ENCODE peak calls at places on chromosomes 1 and 21, in seven cellular contexts. F, M, G, R, H, B and K are unnamed samples.

GRCh38 chr1:50350868-50351267 is 72.4 kb downstream of the DMRTA2 start:
- DNase-seq in F (no peak), M (no peak), G (no peak), R (no peak), H (no peak), B (no peak), K (no peak)

GRCh38 chr21:43340491-43341348 is 86.2 kb downstream of the SIK1 start:
- DNase-seq in F (peak; percentile 95), M (peak; percentile 91), G (no peak), R (no peak), H (peak; percentile 50), B (no peak), K (peak; percentile 78)

GRCh38 chr1:66240491-66241484 is 293.2 kb upstream of the SGIP1 start:
- DNase-seq in F (peak; percentile 7), M (no peak), G (no peak), R (no peak), H (no peak), B (no peak), K (no peak)

GRCh38 chr1:228935198-228935663 is 200.0 kb downstream of the RHOU start:
- DNase-seq in F (no peak), M (no peak), G (no peak), R (no peak), H (no peak), B (no peak), K (no peak)

GRCh38 chr1:162093095-162093494 is 23.6 kb downstream of the NOS1AP start:
- DNase-seq in F (no peak), M (no peak), G (no peak), R (no peak), H (no peak), B (no peak), K (no peak)

GRCh38 chr1:66396212-66396890 is 137.6 kb upstream of the SGIP1 start:
- DNase-seq in F (no peak), M (no peak), G (no peak), R (no peak), H (peak; percentile 26), B (no peak), K (no peak)

GRCh38 chr21:33975548-33976081 is 60.0 kb upstream of the ATP5PO start:
- DNase-seq in F (peak; percentile 43), M (peak; percentile 79), G (no peak), R (no peak), H (peak; percentile 46), B (no peak), K (peak; percentile 26)

GRCh38 chr1:203362561-203363055 is 11.7 kb upstream of the FMOD start:
- DNase-seq in F (no peak), M (no peak), G (no peak), R (no peak), H (no peak), B (no peak), K (no peak)

GRCh38 chr1:89085781-89086180 is 20.8 kb upstream of the GBP1 start:
- DNase-seq in F (peak; percentile 56), M (peak; percentile 48), G (no peak), R (peak; percentile 11), H (peak; percentile 72), B (no peak), K (peak; percentile 58)

GRCh38 chr1:67460648-67461500 is 30.7 kb upstream of the SERBP1 start:
- DNase-seq in F (no peak), M (no peak), G (peak; percentile 36), R (no peak), H (peak; percentile 55), B (no peak), K (peak; percentile 18)

GRCh38 chr1:46394872-46395465 is 852 bp downstream of the FAAH start:
- DNase-seq in F (no peak), M (no peak), G (no peak), R (no peak), H (no peak), B (no peak), K (no peak)

GRCh38 chr1:178694923-178695525 is 30.0 kb upstream of the RALGPS2 start:
- DNase-seq in F (no peak), M (no peak), G (no peak), R (no peak), H (peak; percentile 72), B (no peak), K (peak; percentile 46)

GRCh38 chr1:167643471-167643870 is 13.4 kb downstream of the RCSD1 start:
- DNase-seq in F (no peak), M (no peak), G (no peak), R (no peak), H (no peak), B (no peak), K (no peak)

GRCh38 chr1:67831850-67832513 is 1.3 kb downstream of the GNG12 start:
- DNase-seq in F (peak; percentile 81), M (peak; percentile 91), G (no peak), R (peak; percentile 26), H (peak; percentile 83), B (no peak), K (peak; percentile 48)

GRCh38 chr1:191839891-191840290 is 318.4 kb upstream of the RGS18 start:
- DNase-seq in F (peak; percentile 77), M (peak; percentile 47), G (no peak), R (no peak), H (peak; percentile 60), B (no peak), K (no peak)

GRCh38 chr1:85628791-85629531 is 48.4 kb downstream of the CCN1 start:
- DNase-seq in F (peak; percentile 95), M (peak; percentile 91), G (peak; percentile 61), R (no peak), H (no peak), B (no peak), K (peak; percentile 67)

GRCh38 chr1:36224537-36225297 is 474 bp downstream of the THRAP3 start:
- DNase-seq in F (peak; percentile 83), M (peak; percentile 97), G (peak; percentile 79), R (peak; percentile 66), H (peak; percentile 91), B (peak; percentile 23), K (peak; percentile 95)

GRCh38 chr1:222233441-222234180 is 314.3 kb downstream of the HHIPL2 start:
- DNase-seq in F (peak; percentile 15), M (peak; percentile 88), G (no peak), R (no peak), H (peak; percentile 73), B (no peak), K (no peak)

GRCh38 chr1:171055966-171056643 is 34.6 kb upstream of the FMO3 start:
- DNase-seq in F (no peak), M (no peak), G (no peak), R (no peak), H (no peak), B (no peak), K (no peak)

DNA sequence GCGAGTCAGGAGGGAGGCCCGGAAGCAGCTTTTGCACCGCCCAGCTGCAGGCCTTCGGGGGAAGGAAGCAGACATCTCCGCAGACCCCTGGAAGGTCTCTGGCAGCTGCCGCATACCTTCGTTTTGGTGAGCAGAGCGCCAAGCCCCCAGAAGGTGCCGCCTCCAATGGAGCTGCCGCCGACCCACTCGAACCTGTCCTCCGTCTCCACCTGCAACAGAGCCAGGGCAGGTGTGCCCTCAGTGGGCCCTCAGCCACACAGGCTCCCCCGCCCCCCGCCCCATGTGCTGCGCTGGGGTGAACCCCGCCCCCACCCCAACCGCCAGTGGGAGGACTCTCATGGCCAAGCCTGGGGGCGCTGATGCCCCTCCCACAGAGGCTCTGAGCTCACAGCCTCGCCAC is 6.2 kb downstream of the PANK4 start:
- DNase-seq in F (no peak), M (no peak), G (no peak), R (no peak), H (no peak), B (no peak), K (no peak)
- H3K4me1 ChIP-seq in F (peaks cover 19% of the 10 kb centered on the region), M (peaks cover 18% of the 10 kb centered on the region), G (peaks cover 2% of the 10 kb centered on the region), R (peaks cover 9% of the 10 kb centered on the region), H (peaks cover 8% of the 10 kb centered on the region), B (no peaks in the 10 kb centered on the region), K (peaks cover 2% of the 10 kb centered on the region)

GRCh38 chr1:201000391-201000790 is 23.1 kb downstream of the KIF21B start:
- DNase-seq in F (no peak), M (no peak), G (no peak), R (no peak), H (no peak), B (no peak), K (no peak)
- H2BK120ac ChIP-seq in F (no peak overlapping the region), M (no peak overlapping the region), G (no peak overlapping the region), R (no peak overlapping the region), H (no peak overlapping the region), B (no peak overlapping the region), K (no peak overlapping the region)

DNA sequence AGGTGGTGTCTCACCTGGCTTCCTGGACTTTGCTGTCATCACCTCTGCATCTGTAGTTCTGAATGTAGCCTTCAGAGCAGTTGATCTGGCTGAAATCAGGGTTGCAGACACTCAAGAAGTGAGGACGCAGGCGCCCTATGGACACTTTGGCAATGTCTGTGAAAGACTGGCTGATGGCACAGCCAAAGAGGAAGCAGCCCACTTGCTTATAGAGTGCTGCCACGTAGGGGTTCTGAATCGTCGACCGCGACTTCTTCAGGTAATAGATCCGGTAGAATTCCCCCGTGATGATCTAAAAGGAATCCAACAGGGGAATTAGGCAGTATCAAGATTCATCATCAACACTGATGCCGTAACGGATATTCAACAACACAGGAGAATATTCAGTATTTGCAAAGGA is 55.1 kb downstream of the PLPP3 start:
- DNase-seq in F (no peak), M (no peak), G (no peak), R (no peak), H (no peak), B (no peak), K (no peak)
- H3K4me1 ChIP-seq in F (peaks cover 12% of the 10 kb centered on the region), M (peaks cover 2% of the 10 kb centered on the region), G (peaks cover 8% of the 10 kb centered on the region), R (peaks cover 14% of the 10 kb centered on the region), H (peaks cover 22% of the 10 kb centered on the region), B (peaks cover 17% of the 10 kb centered on the region), K (peaks cover 4% of the 10 kb centered on the region)

DNA sequence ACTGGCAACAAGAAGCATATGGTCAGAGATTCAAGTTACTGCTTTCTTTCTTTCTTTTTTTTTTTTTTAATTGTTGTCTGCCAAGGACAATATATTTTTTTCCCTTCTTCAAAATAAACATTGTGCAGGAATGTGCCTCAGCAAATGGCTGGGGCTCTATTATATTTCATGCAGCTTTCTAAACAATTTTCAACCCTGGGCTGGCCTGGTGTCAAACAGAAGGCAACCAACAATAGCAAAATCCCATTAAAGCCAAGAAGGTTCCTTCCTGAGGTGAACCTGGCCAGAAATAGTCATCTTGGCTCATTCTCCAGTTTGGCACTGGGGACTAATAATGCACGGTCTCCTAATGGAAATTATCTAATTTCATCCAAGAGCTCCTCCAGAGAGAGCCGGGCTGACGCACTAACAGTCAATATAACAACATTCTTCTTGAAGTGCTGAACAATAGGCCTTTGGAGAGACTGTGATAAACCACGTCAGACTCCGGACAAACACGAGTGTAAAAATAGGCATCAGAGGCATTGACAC is 35.7 kb upstream of the HLX start:
- DNase-seq in F (peak; percentile 55), M (peak; percentile 30), G (no peak), R (no peak), H (no peak), B (no peak), K (no peak)
- H2BK120ac ChIP-seq in F (no peak overlapping the region), M (peak overlapping the region; percentile 34), G (no peak overlapping the region), R (no peak overlapping the region), H (no peak overlapping the region), B (no peak overlapping the region), K (no peak overlapping the region)

DNA sequence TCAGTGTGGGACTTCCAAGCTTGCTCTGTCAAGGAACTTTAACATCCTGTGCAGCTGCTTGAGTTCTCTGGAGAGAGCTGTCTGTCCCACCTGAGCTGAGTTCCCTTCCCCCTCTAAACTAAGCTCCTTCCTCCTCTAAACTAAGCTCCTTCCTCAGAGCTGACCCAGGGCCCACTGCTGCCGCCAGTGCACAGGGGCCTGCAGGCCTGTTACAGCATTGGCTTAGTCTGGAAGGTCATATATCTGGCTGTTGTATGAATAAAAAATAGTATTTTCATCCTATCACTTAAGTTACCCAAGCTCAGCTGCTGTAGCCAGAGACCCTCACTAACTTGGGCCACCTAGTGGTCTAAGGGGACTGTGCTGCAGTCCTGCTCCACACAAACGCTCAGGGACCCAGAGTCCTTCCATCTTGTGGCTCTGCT is 71.1 kb upstream of the GCLM start:
- DNase-seq in F (no peak), M (no peak), G (peak; percentile 72), R (peak; percentile 12), H (peak; percentile 25), B (no peak), K (peak; percentile 77)
- H3K4me1 ChIP-seq in F (peaks cover 22% of the 10 kb centered on the region), M (peaks cover 13% of the 10 kb centered on the region), G (no peaks in the 10 kb centered on the region), R (no peaks in the 10 kb centered on the region), H (peaks cover 39% of the 10 kb centered on the region), B (peaks cover 9% of the 10 kb centered on the region), K (no peaks in the 10 kb centered on the region)